ENCODE peak calls at places on chromosomes 1 and 21, in five cellular contexts. Q, J, X, S and H are unnamed samples.

GRCh38 chr1:96997717-96998116 is 276.1 kb downstream of the PTBP2 start:
- DNase-seq in J (no peak), Q (no peak), S (no peak), X (no peak), H (no peak)

GRCh38 chr1:212166296-212167039 is 118.7 kb upstream of the PPP2R5A start:
- DNase-seq in X (no peak), J (no peak), S (no peak), Q (no peak), H (no peak)

GRCh38 chr1:101653482-101653946 is 343.2 kb downstream of the OLFM3 start:
- DNase-seq in S (no peak), Q (no peak), J (no peak), X (no peak), H (peak)

GRCh38 chr1:115746021-115746690 is 22.4 kb downstream of the CASQ2 start:
- DNase-seq in J (no peak), S (no peak), Q (no peak), X (no peak), H (no peak)

GRCh38 chr1:170415734-170416372 is 116.1 kb upstream of the GORAB start:
- DNase-seq in J (no peak), S (no peak), X (no peak), Q (no peak), H (no peak)

GRCh38 chr1:198088360-198089071 is 68.3 kb upstream of the NEK7 start:
- DNase-seq in J (no peak), Q (no peak), S (no peak), X (no peak), H (peak)

GRCh38 chr1:48680411-48681035 is 96.2 kb downstream of the BEND5 start:
- DNase-seq in S (no peak), J (no peak), X (no peak), Q (no peak), H (no peak)

GRCh38 chr1:207034998-207035397 is 2.4 kb upstream of the C1orf116 start:
- DNase-seq in Q (no peak), J (no peak), X (no peak), S (peak), H (peak)

GRCh38 chr1:31006760-31007159 is 58.8 kb downstream of the PUM1 start:
- DNase-seq in Q (no peak), X (no peak), S (no peak), J (no peak), H (no peak)

GRCh38 chr1:41242645-41243171 is 602 bp upstream of the SCMH1 start:
- DNase-seq in X (no peak), Q (no peak), S (no peak), J (no peak), H (no peak)

GRCh38 chr21:17779486-17779885 is 39.7 kb downstream of the C21orf91 start:
- DNase-seq in S (no peak), Q (no peak), J (no peak), X (no peak), H (no peak)

GRCh38 chr1:214532070-214532469 is 19.3 kb downstream of the PTPN14 start:
- DNase-seq in Q (no peak), S (no peak), J (no peak), X (peak), H (no peak)

GRCh38 chr1:158037876-158038359 is 44.5 kb downstream of the KIRREL1 start:
- DNase-seq in Q (peak), J (no peak), X (no peak), S (no peak), H (peak)

GRCh38 chr1:165686121-165686970 is 12.0 kb downstream of the ALDH9A1 start:
- DNase-seq in J (no peak), Q (no peak), X (no peak), S (no peak), H (no peak)

GRCh38 chr1:42646056-42646455 is 12.2 kb upstream of the PPIH start:
- DNase-seq in X (no peak), Q (no peak), J (no peak), S (no peak), H (no peak)

DNA sequence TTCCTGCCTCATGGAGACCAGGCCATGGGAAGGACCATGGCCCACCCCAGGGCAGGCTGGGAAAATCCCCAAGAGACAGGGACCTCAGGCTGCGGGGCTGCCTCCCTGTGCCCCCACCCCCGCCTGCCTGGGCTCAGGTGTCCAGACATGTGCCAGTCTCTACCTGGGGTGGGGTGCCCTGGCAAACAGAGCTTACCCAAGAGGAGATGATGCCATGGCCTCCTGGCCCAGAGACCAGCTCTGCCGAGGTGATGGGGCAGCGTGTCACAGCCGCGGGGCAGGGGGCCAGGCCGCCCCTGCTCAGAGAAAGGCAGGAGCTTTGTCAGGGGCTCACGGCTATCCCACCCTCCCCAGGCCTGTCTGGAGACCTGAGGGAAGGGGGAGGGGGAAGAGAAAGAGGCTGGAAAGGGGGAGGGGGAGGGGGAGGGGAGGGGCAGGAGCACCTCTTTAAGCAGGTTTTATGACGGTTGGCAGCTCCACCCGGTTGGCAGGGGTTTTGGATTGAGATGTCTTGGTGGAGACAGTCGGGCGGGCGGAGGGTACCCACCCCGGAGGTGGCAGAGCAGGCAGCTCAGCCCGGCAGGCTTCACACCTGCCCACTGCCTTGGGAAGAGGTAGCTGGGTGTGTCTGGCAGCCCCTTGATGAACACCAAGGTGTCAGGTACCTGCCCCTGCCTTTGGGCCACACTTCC is 101.5 kb upstream of the IFFO2 start:
- DNase-seq in Q (no peak), J (no peak), X (no peak), S (no peak), H (no peak)
- H3K4me3 ChIP-seq in Q (no peak), J (no peak), X (no peak), S (no peak), H (no peak)

GRCh38 chr1:231418101-231418740 is 3.9 kb downstream of the EGLN1 start:
- DNase-seq in Q (no peak), X (no peak), J (no peak), S (no peak), H (no peak)
- TF ChIP-seq CTCF in Q (no peak), X (no peak), J (no peak), S (no peak), H (no peak)

GRCh38 chr1:229859026-229859425 is 208.0 kb upstream of the GALNT2 start:
- DNase-seq in X (no peak), Q (no peak), S (no peak), J (no peak), H (no peak)
- H3K4me3 ChIP-seq in X (no peak), Q (no peak), S (no peak), J (no peak), H (no peak)

GRCh38 chr1:216960716-216961115 is 237.5 kb upstream of the ESRRG start:
- DNase-seq in Q (no peak), X (no peak), J (no peak), S (no peak), H (no peak)

GRCh38 chr1:216958569-216958968 is 235.3 kb upstream of the ESRRG start:
- DNase-seq in X (peak), J (no peak), S (no peak), Q (no peak), H (no peak)

GRCh38 chr1:216961516-216961915 is 238.3 kb upstream of the ESRRG start:
- DNase-seq in Q (no peak), S (no peak), J (no peak), X (no peak), H (no peak)
- TF ChIP-seq CTCF in Q (no peak), S (no peak), J (no peak), X (no peak), H (no peak)

DNA sequence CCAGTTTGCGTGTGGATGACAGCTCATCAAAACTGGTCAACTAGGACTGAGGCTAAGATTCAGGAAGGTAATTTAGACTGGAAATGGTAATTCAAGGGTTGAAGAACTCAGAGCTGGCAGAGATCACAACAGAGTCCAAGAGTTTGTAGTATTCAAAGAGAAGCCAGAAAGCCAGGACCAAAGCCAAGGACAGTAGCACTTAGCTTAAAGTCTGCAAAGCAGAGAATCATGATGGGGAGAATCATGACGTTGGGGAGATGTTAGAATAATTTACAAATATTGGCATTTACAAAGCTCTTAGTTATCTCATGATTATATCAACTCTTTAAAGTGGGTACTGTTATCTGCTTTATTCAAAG is 32.6 kb downstream of the RNF11 start:
- DNase-seq in J (no peak), Q (no peak), S (no peak), X (no peak), H (peak)
- H3K4me3 ChIP-seq in J (no peak), Q (no peak), S (no peak), X (no peak), H (no peak)

GRCh38 chr1:225514671-225515081 is 86.8 kb upstream of the LBR start:
- DNase-seq in Q (no peak), S (no peak), J (no peak), X (no peak), H (no peak)

GRCh38 chr1:225517221-225517620 is 89.4 kb upstream of the LBR start:
- DNase-seq in X (no peak), J (no peak), S (no peak), Q (no peak), H (no peak)

GRCh38 chr1:225520587-225521227 is 92.9 kb upstream of the LBR start:
- DNase-seq in S (no peak), X (no peak), J (no peak), Q (no peak), H (no peak)

GRCh38 chr1:225519166-225519863 is 91.5 kb upstream of the LBR start:
- DNase-seq in Q (peak), S (no peak), J (no peak), X (no peak), H (no peak)

GRCh38 chr1:225517697-225518096 is 89.9 kb upstream of the LBR start:
- DNase-seq in X (no peak), Q (no peak), J (no peak), S (no peak), H (no peak)
- TF ChIP-seq CTCF in X (no peak), Q (no peak), J (no peak), S (no peak), H (peak)

GRCh38 chr1:156823210-156823790 is 6.7 kb upstream of the SH2D2A start:
- DNase-seq in Q (no peak), X (no peak), S (no peak), J (peak), H (no peak)

GRCh38 chr1:156826596-156826995 is 9.9 kb upstream of the SH2D2A start:
- DNase-seq in X (no peak), Q (no peak), J (no peak), S (no peak), H (no peak)

GRCh38 chr1:156816561-156817328 is at the start of gene SH2D2A:
- DNase-seq in J (peak), S (no peak), Q (no peak), X (peak), H (no peak)

GRCh38 chr1:156822680-156823079 is 6.0 kb upstream of the SH2D2A start:
- DNase-seq in J (no peak), S (no peak), Q (no peak), X (no peak), H (no peak)

DNA sequence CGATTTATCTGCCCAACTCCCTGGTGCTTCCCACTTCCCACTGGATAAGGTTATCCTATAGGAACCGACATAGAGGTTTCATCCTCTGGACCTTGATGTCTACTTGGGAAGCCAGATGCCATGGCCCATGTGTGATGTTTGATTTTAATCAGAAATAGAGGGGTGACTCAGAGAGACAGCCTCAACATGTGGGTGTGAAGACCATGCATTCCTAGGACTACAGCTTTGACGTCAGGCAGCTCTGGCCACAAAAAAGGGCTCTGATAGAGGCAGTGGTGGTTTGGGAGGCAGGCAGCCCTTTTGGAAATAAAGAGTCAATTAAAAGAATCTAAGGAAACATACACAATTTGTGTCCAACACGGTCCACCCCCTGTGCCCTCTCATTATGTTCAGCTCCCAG is 5.2 kb upstream of the SH2D2A start:
- DNase-seq in X (no peak), J (no peak), Q (no peak), S (no peak), H (peak)
- H3K4me3 ChIP-seq in X (no peak), J (no peak), Q (no peak), S (no peak), H (no peak)